ENCODE peak calls at places on chromosomes 3 and 15, in eight cellular contexts. One of them, this sample, is unnamed.

GRCh38 chr3:18443670-18444596 is 18.8 kb upstream of the SATB1 start:
- DNase-seq in dorsolateral prefrontal cortex: peak; percentile 30
- DNase-seq in cardiac muscle cell: peak; percentile 50
- DNase-seq in WERI-Rb-1: peak; percentile 11
- DNase-seq in choroid plexus epithelial cell: no peak
- DNase-seq in upper lobe of right lung: peak; percentile 79
- DNase-seq in brain microvascular endothelial cell: no peak
- DNase-seq in K562: no peak
- DNase-seq in this sample: peak; percentile 54

GRCh38 chr15:70826634-70827033 is 27.3 kb downstream of the LARP6 start:
- DNase-seq in dorsolateral prefrontal cortex: no peak
- DNase-seq in cardiac muscle cell: no peak
- DNase-seq in WERI-Rb-1: no peak
- DNase-seq in choroid plexus epithelial cell: peak; percentile 74
- DNase-seq in upper lobe of right lung: no peak
- DNase-seq in brain microvascular endothelial cell: peak; percentile 60
- DNase-seq in K562: no peak
- DNase-seq in this sample: peak; percentile 97

GRCh38 chr3:172156309-172156998 is 117.1 kb downstream of the FNDC3B start:
- DNase-seq in dorsolateral prefrontal cortex: no peak
- DNase-seq in cardiac muscle cell: no peak
- DNase-seq in WERI-Rb-1: no peak
- DNase-seq in choroid plexus epithelial cell: no peak
- DNase-seq in upper lobe of right lung: peak; percentile 73
- DNase-seq in brain microvascular endothelial cell: no peak
- DNase-seq in K562: no peak
- DNase-seq in this sample: no peak

GRCh38 chr15:59485036-59485435 is 47.0 kb downstream of the FAM81A start:
- DNase-seq in dorsolateral prefrontal cortex: no peak
- DNase-seq in cardiac muscle cell: no peak
- DNase-seq in WERI-Rb-1: no peak
- DNase-seq in choroid plexus epithelial cell: no peak
- DNase-seq in upper lobe of right lung: no peak
- DNase-seq in brain microvascular endothelial cell: no peak
- DNase-seq in K562: no peak
- DNase-seq in this sample: no peak

GRCh38 chr15:68062214-68062613 is 8.1 kb downstream of the PIAS1 start:
- DNase-seq in dorsolateral prefrontal cortex: no peak
- DNase-seq in cardiac muscle cell: no peak
- DNase-seq in WERI-Rb-1: no peak
- DNase-seq in choroid plexus epithelial cell: no peak
- DNase-seq in upper lobe of right lung: no peak
- DNase-seq in brain microvascular endothelial cell: no peak
- DNase-seq in K562: no peak
- DNase-seq in this sample: no peak

GRCh38 chr15:42072141-42072685 is 22.1 kb downstream of the PLA2G4D start:
- DNase-seq in dorsolateral prefrontal cortex: no peak
- DNase-seq in cardiac muscle cell: no peak
- DNase-seq in WERI-Rb-1: no peak
- DNase-seq in choroid plexus epithelial cell: no peak
- DNase-seq in upper lobe of right lung: no peak
- DNase-seq in brain microvascular endothelial cell: no peak
- DNase-seq in K562: no peak
- DNase-seq in this sample: no peak

GRCh38 chr3:186520436-186520835 is 23.7 kb downstream of the CRYGS start:
- DNase-seq in dorsolateral prefrontal cortex: no peak
- DNase-seq in cardiac muscle cell: no peak
- DNase-seq in WERI-Rb-1: no peak
- DNase-seq in choroid plexus epithelial cell: no peak
- DNase-seq in upper lobe of right lung: no peak
- DNase-seq in brain microvascular endothelial cell: no peak
- DNase-seq in K562: no peak
- DNase-seq in this sample: no peak

GRCh38 chr3:106198828-106199194 is 330.0 kb upstream of the CBLB start:
- DNase-seq in dorsolateral prefrontal cortex: no peak
- DNase-seq in cardiac muscle cell: no peak
- DNase-seq in WERI-Rb-1: no peak
- DNase-seq in choroid plexus epithelial cell: peak; percentile 28
- DNase-seq in upper lobe of right lung: no peak
- DNase-seq in brain microvascular endothelial cell: no peak
- DNase-seq in K562: no peak
- DNase-seq in this sample: peak; percentile 96

GRCh38 chr3:57948782-57949242 is 59.4 kb upstream of the FLNB start:
- DNase-seq in dorsolateral prefrontal cortex: peak; percentile 26
- DNase-seq in cardiac muscle cell: no peak
- DNase-seq in WERI-Rb-1: no peak
- DNase-seq in choroid plexus epithelial cell: no peak
- DNase-seq in upper lobe of right lung: no peak
- DNase-seq in brain microvascular endothelial cell: no peak
- DNase-seq in K562: no peak
- DNase-seq in this sample: no peak

GRCh38 chr3:131454501-131454900 is 48.3 kb downstream of the MRPL3 start:
- DNase-seq in dorsolateral prefrontal cortex: no peak
- DNase-seq in cardiac muscle cell: no peak
- DNase-seq in WERI-Rb-1: no peak
- DNase-seq in choroid plexus epithelial cell: peak; percentile 61
- DNase-seq in upper lobe of right lung: no peak
- DNase-seq in brain microvascular endothelial cell: no peak
- DNase-seq in K562: no peak
- DNase-seq in this sample: peak; percentile 36

GRCh38 chr3:107117922-107118576 is 259.2 kb upstream of the CCDC54 start:
- DNase-seq in dorsolateral prefrontal cortex: peak; percentile 63
- DNase-seq in cardiac muscle cell: peak; percentile 70
- DNase-seq in WERI-Rb-1: peak; percentile 67
- DNase-seq in choroid plexus epithelial cell: peak; percentile 91
- DNase-seq in upper lobe of right lung: no peak
- DNase-seq in brain microvascular endothelial cell: peak; percentile 65
- DNase-seq in K562: peak; percentile 22
- DNase-seq in this sample: peak; percentile 89

GRCh38 chr3:109050591-109051167 is 67.3 kb downstream of the MORC1 start:
- DNase-seq in dorsolateral prefrontal cortex: no peak
- DNase-seq in cardiac muscle cell: peak; percentile 11
- DNase-seq in WERI-Rb-1: peak; percentile 34
- DNase-seq in choroid plexus epithelial cell: peak; percentile 56
- DNase-seq in upper lobe of right lung: no peak
- DNase-seq in brain microvascular endothelial cell: peak; percentile 7
- DNase-seq in K562: peak; percentile 11
- DNase-seq in this sample: peak; percentile 9

GRCh38 chr3:166071-166470 is 30.5 kb upstream of the CHL1 start:
- DNase-seq in dorsolateral prefrontal cortex: no peak
- DNase-seq in cardiac muscle cell: no peak
- DNase-seq in WERI-Rb-1: no peak
- DNase-seq in choroid plexus epithelial cell: no peak
- DNase-seq in upper lobe of right lung: no peak
- DNase-seq in brain microvascular endothelial cell: no peak
- DNase-seq in K562: no peak
- DNase-seq in this sample: no peak

GRCh38 chr3:16807441-16807840 is 77.3 kb upstream of the PLCL2 start:
- DNase-seq in dorsolateral prefrontal cortex: no peak
- DNase-seq in cardiac muscle cell: no peak
- DNase-seq in WERI-Rb-1: no peak
- DNase-seq in choroid plexus epithelial cell: no peak
- DNase-seq in upper lobe of right lung: no peak
- DNase-seq in brain microvascular endothelial cell: peak; percentile 5
- DNase-seq in K562: no peak
- DNase-seq in this sample: peak; percentile 76

GRCh38 chr3:11476814-11477213 is 166.9 kb downstream of the VGLL4 start:
- DNase-seq in dorsolateral prefrontal cortex: no peak
- DNase-seq in cardiac muscle cell: no peak
- DNase-seq in WERI-Rb-1: no peak
- DNase-seq in choroid plexus epithelial cell: no peak
- DNase-seq in upper lobe of right lung: no peak
- DNase-seq in brain microvascular endothelial cell: no peak
- DNase-seq in K562: no peak
- DNase-seq in this sample: peak; percentile 26

GRCh38 chr15:83747050-83747717 is 93.3 kb downstream of the ADAMTSL3 start:
- DNase-seq in dorsolateral prefrontal cortex: no peak
- DNase-seq in cardiac muscle cell: no peak
- DNase-seq in WERI-Rb-1: no peak
- DNase-seq in choroid plexus epithelial cell: peak; percentile 82
- DNase-seq in upper lobe of right lung: no peak
- DNase-seq in brain microvascular endothelial cell: peak; percentile 40
- DNase-seq in K562: no peak
- DNase-seq in this sample: no peak

GRCh38 chr3:156491192-156491591 is 63.7 kb downstream of the SSR3 start:
- DNase-seq in dorsolateral prefrontal cortex: no peak
- DNase-seq in cardiac muscle cell: no peak
- DNase-seq in WERI-Rb-1: no peak
- DNase-seq in choroid plexus epithelial cell: no peak
- DNase-seq in upper lobe of right lung: no peak
- DNase-seq in brain microvascular endothelial cell: no peak
- DNase-seq in K562: peak; percentile 40
- DNase-seq in this sample: no peak

GRCh38 chr3:167489571-167489970 is 15.7 kb upstream of the SERPINI2 start:
- DNase-seq in dorsolateral prefrontal cortex: no peak
- DNase-seq in cardiac muscle cell: no peak
- DNase-seq in WERI-Rb-1: no peak
- DNase-seq in choroid plexus epithelial cell: no peak
- DNase-seq in upper lobe of right lung: no peak
- DNase-seq in brain microvascular endothelial cell: no peak
- DNase-seq in K562: no peak
- DNase-seq in this sample: no peak

GRCh38 chr3:81279481-81280273 is 481.8 kb downstream of the GBE1 start:
- DNase-seq in dorsolateral prefrontal cortex: no peak
- DNase-seq in cardiac muscle cell: no peak
- DNase-seq in WERI-Rb-1: no peak
- DNase-seq in choroid plexus epithelial cell: peak; percentile 49
- DNase-seq in upper lobe of right lung: no peak
- DNase-seq in brain microvascular endothelial cell: no peak
- DNase-seq in K562: no peak
- DNase-seq in this sample: peak; percentile 47

GRCh38 chr3:81790117-81790516 is 28.7 kb upstream of the GBE1 start:
- DNase-seq in dorsolateral prefrontal cortex: no peak
- DNase-seq in cardiac muscle cell: peak; percentile 93
- DNase-seq in WERI-Rb-1: no peak
- DNase-seq in choroid plexus epithelial cell: no peak
- DNase-seq in upper lobe of right lung: no peak
- DNase-seq in brain microvascular endothelial cell: no peak
- DNase-seq in K562: no peak
- DNase-seq in this sample: no peak

GRCh38 chr3:183455064-183455463 is 26.6 kb upstream of the MCF2L2 start:
- DNase-seq in dorsolateral prefrontal cortex: no peak
- DNase-seq in cardiac muscle cell: no peak
- DNase-seq in WERI-Rb-1: no peak
- DNase-seq in choroid plexus epithelial cell: peak; percentile 57
- DNase-seq in upper lobe of right lung: no peak
- DNase-seq in brain microvascular endothelial cell: peak; percentile 76
- DNase-seq in K562: no peak
- DNase-seq in this sample: no peak

DNA sequence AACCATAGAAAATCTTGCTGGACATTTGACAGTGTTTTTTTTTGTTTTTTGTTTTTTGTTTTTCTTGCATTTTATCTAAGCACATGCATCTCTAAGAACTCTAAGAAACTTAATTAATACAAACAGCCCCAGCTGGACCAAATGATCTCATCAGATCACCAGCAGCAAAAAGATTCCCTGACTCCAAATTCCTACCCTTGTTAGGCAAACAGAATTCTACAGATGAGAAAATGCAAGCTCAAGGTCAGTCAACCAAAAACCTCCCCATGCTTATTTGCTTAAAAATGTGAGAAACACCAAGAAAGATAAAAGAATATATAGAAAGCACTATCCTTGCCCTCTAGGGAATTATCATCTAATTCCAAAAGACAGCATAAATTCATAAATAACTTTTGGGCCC is 65.4 kb downstream of the FOXP1 start:
- DNase-seq in dorsolateral prefrontal cortex: no peak
- DNase-seq in cardiac muscle cell: no peak
- DNase-seq in WERI-Rb-1: no peak
- DNase-seq in choroid plexus epithelial cell: no peak
- DNase-seq in upper lobe of right lung: no peak
- DNase-seq in brain microvascular endothelial cell: no peak
- DNase-seq in K562: no peak
- DNase-seq in this sample: no peak
- H3K4me3 ChIP-seq in dorsolateral prefrontal cortex: no peak overlapping the region
- H3K4me3 ChIP-seq in cardiac muscle cell: no peak overlapping the region
- H3K4me3 ChIP-seq in WERI-Rb-1: no peak overlapping the region
- H3K4me3 ChIP-seq in choroid plexus epithelial cell: no peak overlapping the region
- H3K4me3 ChIP-seq in upper lobe of right lung: no peak overlapping the region
- H3K4me3 ChIP-seq in brain microvascular endothelial cell: no peak overlapping the region
- H3K4me3 ChIP-seq in K562: no peak overlapping the region
- H3K4me3 ChIP-seq in this sample: no peak overlapping the region

GRCh38 chr15:75025102-75025501 is 1.7 kb downstream of the PPCDC start:
- DNase-seq in dorsolateral prefrontal cortex: no peak
- DNase-seq in cardiac muscle cell: no peak
- DNase-seq in WERI-Rb-1: no peak
- DNase-seq in choroid plexus epithelial cell: no peak
- DNase-seq in upper lobe of right lung: no peak
- DNase-seq in brain microvascular endothelial cell: no peak
- DNase-seq in K562: no peak
- DNase-seq in this sample: no peak
- H3K4me3 ChIP-seq in dorsolateral prefrontal cortex: no peak overlapping the region
- H3K4me3 ChIP-seq in cardiac muscle cell: no peak overlapping the region
- H3K4me3 ChIP-seq in WERI-Rb-1: no peak overlapping the region
- H3K4me3 ChIP-seq in choroid plexus epithelial cell: no peak overlapping the region
- H3K4me3 ChIP-seq in upper lobe of right lung: no peak overlapping the region
- H3K4me3 ChIP-seq in brain microvascular endothelial cell: no peak overlapping the region
- H3K4me3 ChIP-seq in K562: no peak overlapping the region
- H3K4me3 ChIP-seq in this sample: no peak overlapping the region

DNA sequence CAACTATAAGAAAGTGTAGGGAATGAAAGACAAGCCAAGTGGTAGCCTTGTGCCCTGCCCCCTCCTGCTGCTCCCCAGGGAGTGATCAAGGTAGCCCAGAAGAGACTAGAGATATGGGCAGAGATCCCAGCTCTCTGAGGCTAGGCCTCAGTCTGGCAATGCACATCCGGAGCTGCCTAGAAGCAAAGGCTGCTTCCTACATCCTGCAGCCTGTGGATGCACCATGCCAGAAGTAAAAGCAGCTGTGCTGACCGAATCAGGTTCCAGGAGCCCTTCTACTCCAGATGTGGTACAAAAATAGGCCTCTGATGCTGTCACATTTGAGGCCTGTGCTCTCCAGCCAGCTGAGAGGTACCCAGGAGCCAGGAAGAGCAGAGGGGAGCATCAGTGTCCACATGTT is 16.0 kb downstream of the TRAIP start:
- DNase-seq in dorsolateral prefrontal cortex: no peak
- DNase-seq in cardiac muscle cell: no peak
- DNase-seq in WERI-Rb-1: no peak
- DNase-seq in choroid plexus epithelial cell: peak; percentile 24
- DNase-seq in upper lobe of right lung: no peak
- DNase-seq in brain microvascular endothelial cell: no peak
- DNase-seq in K562: no peak
- DNase-seq in this sample: no peak
- H3K4me3 ChIP-seq in dorsolateral prefrontal cortex: no peak overlapping the region
- H3K4me3 ChIP-seq in cardiac muscle cell: no peak overlapping the region
- H3K4me3 ChIP-seq in WERI-Rb-1: no peak overlapping the region
- H3K4me3 ChIP-seq in choroid plexus epithelial cell: no peak overlapping the region
- H3K4me3 ChIP-seq in upper lobe of right lung: no peak overlapping the region
- H3K4me3 ChIP-seq in brain microvascular endothelial cell: no peak overlapping the region
- H3K4me3 ChIP-seq in K562: no peak overlapping the region
- H3K4me3 ChIP-seq in this sample: no peak overlapping the region

DNA sequence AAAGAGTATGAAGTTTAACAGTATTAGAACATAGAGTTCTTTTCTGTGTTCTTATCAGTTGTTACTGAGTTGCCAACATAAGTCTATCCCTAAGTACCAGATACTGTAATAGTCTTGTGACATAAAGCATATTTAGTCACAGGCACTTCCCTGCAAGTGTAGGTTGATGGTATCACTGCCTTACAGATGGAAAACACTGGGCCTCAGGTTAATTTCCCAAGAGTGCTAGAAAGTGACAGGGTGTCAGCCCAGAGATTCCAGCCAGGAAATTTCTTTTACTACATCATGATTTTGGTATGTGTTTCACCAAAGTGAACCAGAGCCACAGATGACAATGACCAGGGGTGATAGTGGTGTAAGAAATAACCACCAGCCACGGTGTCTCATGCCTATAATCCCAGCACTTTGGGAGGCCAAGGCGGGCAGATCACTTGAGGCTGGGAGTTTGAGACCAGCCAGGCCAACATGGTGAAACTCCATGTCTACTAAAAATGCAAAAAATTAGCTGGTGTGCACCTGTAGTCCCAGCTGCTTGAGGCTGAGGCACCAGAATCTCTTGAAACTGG is 3.2 kb downstream of the EIF1B start:
- DNase-seq in dorsolateral prefrontal cortex: no peak
- DNase-seq in cardiac muscle cell: peak; percentile 30
- DNase-seq in WERI-Rb-1: no peak
- DNase-seq in choroid plexus epithelial cell: peak; percentile 39
- DNase-seq in upper lobe of right lung: no peak
- DNase-seq in brain microvascular endothelial cell: no peak
- DNase-seq in K562: no peak
- DNase-seq in this sample: peak; percentile 41
- H3K4me3 ChIP-seq in dorsolateral prefrontal cortex: peak overlapping the region; percentile 99
- H3K4me3 ChIP-seq in cardiac muscle cell: no peak overlapping the region
- H3K4me3 ChIP-seq in WERI-Rb-1: no peak overlapping the region
- H3K4me3 ChIP-seq in choroid plexus epithelial cell: no peak overlapping the region
- H3K4me3 ChIP-seq in upper lobe of right lung: no peak overlapping the region
- H3K4me3 ChIP-seq in brain microvascular endothelial cell: no peak overlapping the region
- H3K4me3 ChIP-seq in K562: no peak overlapping the region
- H3K4me3 ChIP-seq in this sample: peak overlapping the region; percentile 99